ENCODE peak calls at places on chromosomes 3 and 15, in eight cellular contexts. One of them, this sample, is unnamed. For H3K4me1, the result is how much of the 10 kb centered on the place peaks cover.

GRCh38 chr3:6962796-6963195 is 101.9 kb downstream of the GRM7 start:
- DNase-seq in transverse colon: no peak
- DNase-seq in tibial artery: no peak
- DNase-seq in neuronal stem cell: no peak
- DNase-seq in kidney: no peak
- DNase-seq in A549: no peak
- DNase-seq in CD8-positive, alpha-beta T cell: no peak
- DNase-seq in colonic mucosa: no peak
- DNase-seq in this sample: no peak

GRCh38 chr15:56244811-56245576 is 1.3 kb upstream of the RFX7 start:
- DNase-seq in kidney: peak
- DNase-seq in A549: peak
- DNase-seq in colonic mucosa: peak
- DNase-seq in CD8-positive, alpha-beta T cell: peak
- DNase-seq in tibial artery: no peak
- DNase-seq in neuronal stem cell: no peak
- DNase-seq in transverse colon: peak
- DNase-seq in this sample: no peak

GRCh38 chr3:82474711-82475110 is 713.3 kb upstream of the GBE1 start:
- DNase-seq in kidney: no peak
- DNase-seq in colonic mucosa: no peak
- DNase-seq in tibial artery: no peak
- DNase-seq in A549: no peak
- DNase-seq in neuronal stem cell: no peak
- DNase-seq in CD8-positive, alpha-beta T cell: no peak
- DNase-seq in transverse colon: no peak
- DNase-seq in this sample: no peak

GRCh38 chr15:25707656-25708365 is 155.3 kb downstream of the ATP10A start:
- DNase-seq in kidney: no peak
- DNase-seq in tibial artery: no peak
- DNase-seq in A549: no peak
- DNase-seq in colonic mucosa: no peak
- DNase-seq in CD8-positive, alpha-beta T cell: no peak
- DNase-seq in transverse colon: no peak
- DNase-seq in neuronal stem cell: no peak
- DNase-seq in this sample: no peak

GRCh38 chr15:99976811-99977271 is 243.6 kb upstream of the LYSMD4 start:
- DNase-seq in tibial artery: no peak
- DNase-seq in kidney: peak
- DNase-seq in transverse colon: no peak
- DNase-seq in A549: no peak
- DNase-seq in CD8-positive, alpha-beta T cell: no peak
- DNase-seq in neuronal stem cell: no peak
- DNase-seq in colonic mucosa: no peak
- DNase-seq in this sample: no peak

GRCh38 chr3:115550285-115550741 is 73.0 kb upstream of the GAP43 start:
- DNase-seq in A549: no peak
- DNase-seq in CD8-positive, alpha-beta T cell: no peak
- DNase-seq in kidney: no peak
- DNase-seq in tibial artery: peak
- DNase-seq in neuronal stem cell: no peak
- DNase-seq in transverse colon: no peak
- DNase-seq in colonic mucosa: peak
- DNase-seq in this sample: no peak

GRCh38 chr3:16377847-16378302 is 112.9 kb downstream of the OXNAD1 start:
- DNase-seq in transverse colon: no peak
- DNase-seq in colonic mucosa: no peak
- DNase-seq in A549: no peak
- DNase-seq in kidney: peak
- DNase-seq in neuronal stem cell: no peak
- DNase-seq in CD8-positive, alpha-beta T cell: no peak
- DNase-seq in tibial artery: no peak
- DNase-seq in this sample: no peak

GRCh38 chr3:5729852-5730251 is 542.3 kb downstream of the EDEM1 start:
- DNase-seq in A549: no peak
- DNase-seq in neuronal stem cell: no peak
- DNase-seq in tibial artery: no peak
- DNase-seq in CD8-positive, alpha-beta T cell: no peak
- DNase-seq in kidney: no peak
- DNase-seq in colonic mucosa: no peak
- DNase-seq in transverse colon: no peak
- DNase-seq in this sample: peak

GRCh38 chr15:56725386-56725785 is 7.9 kb downstream of the ZNF280D start:
- DNase-seq in colonic mucosa: no peak
- DNase-seq in tibial artery: no peak
- DNase-seq in kidney: no peak
- DNase-seq in A549: no peak
- DNase-seq in transverse colon: no peak
- DNase-seq in neuronal stem cell: no peak
- DNase-seq in CD8-positive, alpha-beta T cell: no peak
- DNase-seq in this sample: no peak

GRCh38 chr3:194112120-194113106 is 23.5 kb upstream of the HES1 start:
- DNase-seq in A549: peak
- DNase-seq in kidney: no peak
- DNase-seq in CD8-positive, alpha-beta T cell: no peak
- DNase-seq in tibial artery: no peak
- DNase-seq in colonic mucosa: peak
- DNase-seq in neuronal stem cell: no peak
- DNase-seq in transverse colon: peak
- DNase-seq in this sample: no peak

GRCh38 chr3:137764001-137764433 is at the start of gene SOX14:
- DNase-seq in kidney: peak
- DNase-seq in CD8-positive, alpha-beta T cell: no peak
- DNase-seq in neuronal stem cell: no peak
- DNase-seq in A549: no peak
- DNase-seq in tibial artery: no peak
- DNase-seq in transverse colon: peak
- DNase-seq in colonic mucosa: peak
- DNase-seq in this sample: no peak

GRCh38 chr3:178297204-178297603 is 239.0 kb upstream of the KCNMB2 start:
- DNase-seq in A549: no peak
- DNase-seq in neuronal stem cell: no peak
- DNase-seq in transverse colon: no peak
- DNase-seq in colonic mucosa: no peak
- DNase-seq in tibial artery: no peak
- DNase-seq in CD8-positive, alpha-beta T cell: no peak
- DNase-seq in kidney: no peak
- DNase-seq in this sample: no peak

GRCh38 chr3:86708908-86709307 is 282.0 kb downstream of the VGLL3 start:
- DNase-seq in transverse colon: no peak
- DNase-seq in kidney: peak
- DNase-seq in CD8-positive, alpha-beta T cell: no peak
- DNase-seq in tibial artery: no peak
- DNase-seq in A549: no peak
- DNase-seq in neuronal stem cell: no peak
- DNase-seq in colonic mucosa: no peak
- DNase-seq in this sample: no peak

GRCh38 chr15:57395292-57395691 is 19.0 kb downstream of the CGNL1 start:
- DNase-seq in kidney: no peak
- DNase-seq in tibial artery: no peak
- DNase-seq in A549: no peak
- DNase-seq in colonic mucosa: no peak
- DNase-seq in neuronal stem cell: no peak
- DNase-seq in CD8-positive, alpha-beta T cell: no peak
- DNase-seq in transverse colon: no peak
- DNase-seq in this sample: no peak

GRCh38 chr15:38217181-38217580 is 35.5 kb upstream of the SPRED1 start:
- DNase-seq in kidney: no peak
- DNase-seq in A549: no peak
- DNase-seq in colonic mucosa: no peak
- DNase-seq in transverse colon: no peak
- DNase-seq in CD8-positive, alpha-beta T cell: no peak
- DNase-seq in tibial artery: no peak
- DNase-seq in neuronal stem cell: no peak
- DNase-seq in this sample: no peak

GRCh38 chr3:43364926-43365325 is 78.6 kb downstream of the SNRK start:
- DNase-seq in neuronal stem cell: no peak
- DNase-seq in tibial artery: no peak
- DNase-seq in colonic mucosa: no peak
- DNase-seq in kidney: no peak
- DNase-seq in A549: no peak
- DNase-seq in transverse colon: no peak
- DNase-seq in CD8-positive, alpha-beta T cell: no peak
- DNase-seq in this sample: no peak

GRCh38 chr3:1693145-1693544 is 405.5 kb upstream of the CNTN4 start:
- DNase-seq in A549: no peak
- DNase-seq in tibial artery: no peak
- DNase-seq in colonic mucosa: no peak
- DNase-seq in neuronal stem cell: no peak
- DNase-seq in kidney: no peak
- DNase-seq in CD8-positive, alpha-beta T cell: no peak
- DNase-seq in transverse colon: no peak
- DNase-seq in this sample: no peak

GRCh38 chr3:8864570-8865350 is 95.3 kb upstream of the OXTR start:
- DNase-seq in transverse colon: no peak
- DNase-seq in colonic mucosa: no peak
- DNase-seq in A549: no peak
- DNase-seq in CD8-positive, alpha-beta T cell: no peak
- DNase-seq in tibial artery: no peak
- DNase-seq in neuronal stem cell: no peak
- DNase-seq in kidney: no peak
- DNase-seq in this sample: no peak

GRCh38 chr3:45546636-45547201 is 47.8 kb upstream of the LIMD1 start:
- DNase-seq in colonic mucosa: no peak
- DNase-seq in kidney: no peak
- DNase-seq in transverse colon: no peak
- DNase-seq in CD8-positive, alpha-beta T cell: peak
- DNase-seq in A549: no peak
- DNase-seq in neuronal stem cell: peak
- DNase-seq in tibial artery: no peak
- DNase-seq in this sample: peak

GRCh38 chr3:74847093-74847492 is 232.6 kb upstream of the CNTN3 start:
- DNase-seq in A549: no peak
- DNase-seq in tibial artery: no peak
- DNase-seq in neuronal stem cell: no peak
- DNase-seq in transverse colon: no peak
- DNase-seq in colonic mucosa: no peak
- DNase-seq in CD8-positive, alpha-beta T cell: no peak
- DNase-seq in kidney: no peak
- DNase-seq in this sample: no peak

GRCh38 chr15:74839526-74840395 is 3.2 kb downstream of the ULK3 start:
- DNase-seq in tibial artery: no peak
- DNase-seq in CD8-positive, alpha-beta T cell: no peak
- DNase-seq in neuronal stem cell: no peak
- DNase-seq in colonic mucosa: no peak
- DNase-seq in kidney: no peak
- DNase-seq in A549: no peak
- DNase-seq in transverse colon: no peak
- DNase-seq in this sample: no peak
- H3K4me1 ChIP-seq in tibial artery: under half
- H3K4me1 ChIP-seq in CD8-positive, alpha-beta T cell: under half
- H3K4me1 ChIP-seq in neuronal stem cell: under half
- H3K4me1 ChIP-seq in colonic mucosa: under half
- H3K4me1 ChIP-seq in kidney: under half
- H3K4me1 ChIP-seq in A549: under half
- H3K4me1 ChIP-seq in transverse colon: under half
- H3K4me1 ChIP-seq in this sample: under half

DNA sequence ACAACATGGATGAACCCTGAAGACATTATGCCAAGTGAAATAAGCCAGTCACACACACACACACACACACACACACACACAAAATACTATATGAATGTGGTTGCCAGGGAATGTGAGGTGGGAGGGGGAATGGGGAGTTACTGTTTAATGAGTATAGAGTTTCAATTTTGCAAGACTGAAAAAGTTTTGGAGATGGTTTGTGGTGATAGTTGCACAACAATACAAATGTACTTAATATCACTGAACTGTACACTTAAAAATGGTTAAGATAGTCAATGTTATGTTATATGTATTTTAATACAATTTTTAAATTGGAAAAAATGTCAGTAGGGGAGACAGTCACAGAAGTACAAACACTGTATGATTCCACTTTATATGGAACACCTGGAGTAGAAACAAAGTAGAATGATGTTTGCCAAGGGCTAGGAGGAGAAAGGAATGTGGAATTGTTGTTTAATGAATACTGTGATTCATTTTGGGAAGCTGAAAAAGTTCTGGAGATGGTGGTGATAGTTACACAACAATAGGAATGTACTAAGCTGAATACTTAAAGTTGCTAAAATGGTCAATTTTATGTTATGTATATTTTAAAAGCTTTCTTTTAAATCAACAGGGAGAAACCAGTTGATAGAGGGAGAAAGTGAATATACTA is 76.6 kb downstream of the RPL39L start:
- DNase-seq in A549: no peak
- DNase-seq in transverse colon: no peak
- DNase-seq in colonic mucosa: no peak
- DNase-seq in kidney: no peak
- DNase-seq in tibial artery: no peak
- DNase-seq in CD8-positive, alpha-beta T cell: no peak
- DNase-seq in neuronal stem cell: no peak
- DNase-seq in this sample: no peak
- H3K4me3 ChIP-seq in A549: no peak
- H3K4me3 ChIP-seq in transverse colon: no peak
- H3K4me3 ChIP-seq in colonic mucosa: no peak
- H3K4me3 ChIP-seq in kidney: no peak
- H3K4me3 ChIP-seq in tibial artery: no peak
- H3K4me3 ChIP-seq in CD8-positive, alpha-beta T cell: no peak
- H3K4me3 ChIP-seq in neuronal stem cell: no peak
- H3K4me3 ChIP-seq in this sample: no peak

DNA sequence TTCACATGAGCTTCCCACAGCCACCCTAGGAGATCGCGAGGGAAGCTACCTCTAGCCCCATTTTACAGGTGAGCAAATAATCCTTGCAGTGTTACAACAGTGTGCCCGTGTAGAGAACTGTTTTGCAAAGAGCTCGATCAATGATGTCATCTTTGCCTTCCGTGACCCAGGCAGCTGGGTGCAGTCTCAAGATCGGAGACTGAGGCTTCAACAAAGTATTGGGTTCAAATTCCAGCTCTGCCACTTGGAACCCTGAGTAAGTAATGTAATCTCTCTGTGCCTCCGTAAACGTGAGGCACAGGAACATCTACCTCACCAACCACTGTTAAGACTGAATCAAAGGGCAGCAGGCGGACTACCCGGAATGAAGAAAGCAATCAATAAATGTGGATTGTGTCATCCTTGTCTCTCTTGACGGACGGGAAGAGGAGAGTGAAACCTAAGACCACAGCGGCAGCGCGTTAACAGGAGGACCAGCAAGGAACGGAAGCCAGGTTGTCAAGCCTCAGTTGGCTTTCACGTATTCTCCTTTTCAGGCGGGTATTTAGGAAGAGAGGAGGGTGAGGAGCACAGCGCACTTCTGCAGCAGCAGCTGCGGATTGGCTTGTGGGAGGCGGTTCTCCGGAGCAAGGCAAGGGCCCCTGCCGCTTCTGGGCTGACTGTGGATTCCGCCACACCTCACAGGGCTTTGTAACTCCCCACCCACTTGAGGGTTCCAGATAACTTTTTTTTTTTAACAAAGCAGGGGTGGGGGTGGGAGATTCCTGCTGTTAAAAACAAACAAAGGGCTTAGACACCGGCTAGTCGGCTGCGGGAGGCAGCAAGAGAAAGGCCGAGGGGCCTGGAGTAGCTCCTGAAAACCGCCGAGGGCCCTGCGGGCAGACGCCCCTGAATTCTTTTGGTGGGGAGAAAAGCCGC is 1.5 kb upstream of the SMAD3 start:
- DNase-seq in A549: peak
- DNase-seq in neuronal stem cell: peak
- DNase-seq in colonic mucosa: peak
- DNase-seq in CD8-positive, alpha-beta T cell: no peak
- DNase-seq in transverse colon: peak
- DNase-seq in tibial artery: no peak
- DNase-seq in kidney: peak
- DNase-seq in this sample: no peak
- H3K27ac ChIP-seq in A549: peak
- H3K27ac ChIP-seq in neuronal stem cell: peak
- H3K27ac ChIP-seq in colonic mucosa: peak
- H3K27ac ChIP-seq in CD8-positive, alpha-beta T cell: no peak
- H3K27ac ChIP-seq in transverse colon: peak
- H3K27ac ChIP-seq in tibial artery: peak
- H3K27ac ChIP-seq in kidney: peak
- H3K27ac ChIP-seq in this sample: no peak

GRCh38 chr15:65884511-65884910 is 15.2 kb downstream of the RAB11A start:
- DNase-seq in A549: no peak
- DNase-seq in CD8-positive, alpha-beta T cell: no peak
- DNase-seq in colonic mucosa: no peak
- DNase-seq in kidney: no peak
- DNase-seq in transverse colon: no peak
- DNase-seq in neuronal stem cell: no peak
- DNase-seq in tibial artery: no peak
- DNase-seq in this sample: no peak
- H3K4me1 ChIP-seq in A549: under half
- H3K4me1 ChIP-seq in CD8-positive, alpha-beta T cell: half or more
- H3K4me1 ChIP-seq in colonic mucosa: under half
- H3K4me1 ChIP-seq in kidney: under half
- H3K4me1 ChIP-seq in transverse colon: under half
- H3K4me1 ChIP-seq in neuronal stem cell: under half
- H3K4me1 ChIP-seq in tibial artery: under half
- H3K4me1 ChIP-seq in this sample: under half